ENCODE peak calls at places on chromosomes 13 and 19, in six cellular contexts. T is AG08396, H is T-helper 2 cell, B is NCI-H1048, R is COR-L47, X is M059J. J is an unnamed sample.

GRCh38 chr19:2099054-2099501 is 2.4 kb downstream of the IZUMO4 start:
- DNase-seq in T (no peak), H (no peak), B (no peak), R (no peak), X (no peak), J (no peak)

GRCh38 chr19:17318966-17319365 is 9.6 kb downstream of the DDA1 start:
- DNase-seq in T (no peak), H (no peak), B (no peak), R (no peak), X (no peak), J (no peak)

GRCh38 chr19:39919976-39920375 is 14.5 kb downstream of the FCGBP start:
- DNase-seq in T (no peak), H (no peak), B (no peak), R (no peak), X (peak; percentile 23), J (no peak)

GRCh38 chr13:66076417-66076816 is 1153.7 kb downstream of the PCDH9 start:
- DNase-seq in T (no peak), H (no peak), B (no peak), R (no peak), X (no peak), J (no peak)

GRCh38 chr19:14434543-14435319 is 1.6 kb downstream of the PKN1 start:
- DNase-seq in T (peak; percentile 75), H (no peak), B (no peak), R (no peak), X (peak; percentile 86), J (no peak)

GRCh38 chr13:50222569-50223332 is 207.5 kb downstream of the KCNRG start:
- DNase-seq in T (peak; percentile 36), H (no peak), B (no peak), R (no peak), X (peak; percentile 79), J (no peak)

GRCh38 chr13:40648040-40648439 is 18.4 kb downstream of the FOXO1 start:
- DNase-seq in T (no peak), H (no peak), B (no peak), R (no peak), X (no peak), J (no peak)

GRCh38 chr13:33629610-33630009 is 188.3 kb upstream of the RFC3 start:
- DNase-seq in T (no peak), H (no peak), B (no peak), R (no peak), X (no peak), J (no peak)

GRCh38 chr13:76759877-76760276 is 126.3 kb downstream of the KCTD12 start:
- DNase-seq in T (no peak), H (no peak), B (no peak), R (no peak), X (no peak), J (no peak)

GRCh38 chr13:50425772-50426171 is 410.5 kb downstream of the KCNRG start:
- DNase-seq in T (no peak), H (no peak), B (no peak), R (no peak), X (no peak), J (no peak)

GRCh38 chr13:42170029-42170428 is 101.9 kb upstream of the AKAP11 start:
- DNase-seq in T (no peak), H (no peak), B (no peak), R (no peak), X (no peak), J (no peak)

GRCh38 chr13:30963794-30964193 is 31.3 kb downstream of the TEX26 start:
- DNase-seq in T (peak; percentile 55), H (no peak), B (no peak), R (no peak), X (no peak), J (no peak)

GRCh38 chr19:28553764-28554163 is 659.2 kb downstream of the UQCRFS1 start:
- DNase-seq in T (no peak), H (no peak), B (no peak), R (no peak), X (no peak), J (no peak)

GRCh38 chr19:54674021-54674617 is 11.3 kb downstream of the LILRB4 start:
- DNase-seq in T (no peak), H (no peak), B (no peak), R (peak; percentile 6), X (peak; percentile 38), J (peak; percentile 33)

GRCh38 chr19:46610851-46611770 is 10.0 kb downstream of the CALM3 start:
- DNase-seq in T (no peak), H (no peak), B (no peak), R (no peak), X (peak; percentile 80), J (no peak)

GRCh38 chr13:33642374-33643065 is 175.4 kb upstream of the RFC3 start:
- DNase-seq in T (peak; percentile 63), H (no peak), B (no peak), R (no peak), X (peak; percentile 27), J (no peak)